ENCODE peak calls at places on chromosomes 13 and 19, in nine cellular contexts. N, D, G, Q, S, B, T, R and H are unnamed samples.

GRCh38 chr13:105565328-105565727 is 970.1 kb downstream of the EFNB2 start:
- DNase-seq in N (no peak), D (peak; percentile 4), G (no peak), Q (no peak), S (no peak), B (no peak), T (no peak), R (no peak), H (no peak)

GRCh38 chr13:38538412-38538811 is 148.5 kb upstream of the FREM2 start:
- DNase-seq in N (no peak), D (no peak), G (no peak), Q (no peak), S (no peak), B (no peak), T (no peak), R (no peak), H (no peak)

GRCh38 chr13:42746846-42747245 is 34.5 kb upstream of the FAM216B start:
- DNase-seq in N (no peak), D (peak; percentile 12), G (peak; percentile 33), Q (no peak), S (no peak), B (no peak), T (no peak), R (no peak), H (peak; percentile 0)

GRCh38 chr19:41934849-41935374 is 6.7 kb upstream of the ERFL start:
- DNase-seq in N (peak; percentile 53), D (no peak), G (no peak), Q (peak; percentile 93), S (peak; percentile 58), B (peak; percentile 53), T (peak; percentile 94), R (peak; percentile 72), H (peak; percentile 80)

GRCh38 chr13:95301135-95301946 is at the start of gene ABCC4:
- DNase-seq in N (peak; percentile 66), D (peak; percentile 72), G (peak; percentile 29), Q (peak; percentile 55), S (peak; percentile 73), B (peak; percentile 70), T (peak; percentile 74), R (peak; percentile 17), H (peak; percentile 66)

GRCh38 chr13:96816874-96817273 is 177.4 kb downstream of the OXGR1 start:
- DNase-seq in N (no peak), D (no peak), G (no peak), Q (no peak), S (no peak), B (no peak), T (no peak), R (no peak), H (no peak)

GRCh38 chr13:100108913-100109507 is 20.1 kb downstream of the PCCA start:
- DNase-seq in N (peak; percentile 17), D (no peak), G (peak; percentile 43), Q (no peak), S (peak; percentile 37), B (no peak), T (no peak), R (no peak), H (no peak)

GRCh38 chr19:38019427-38019724 is 112.4 kb downstream of the SIPA1L3 start:
- DNase-seq in N (no peak), D (no peak), G (no peak), Q (no peak), S (no peak), B (no peak), T (no peak), R (no peak), H (no peak)

GRCh38 chr13:112923962-112924361 is 45.1 kb upstream of the MCF2L start:
- DNase-seq in N (no peak), D (no peak), G (no peak), Q (no peak), S (no peak), B (no peak), T (no peak), R (no peak), H (no peak)

DNA sequence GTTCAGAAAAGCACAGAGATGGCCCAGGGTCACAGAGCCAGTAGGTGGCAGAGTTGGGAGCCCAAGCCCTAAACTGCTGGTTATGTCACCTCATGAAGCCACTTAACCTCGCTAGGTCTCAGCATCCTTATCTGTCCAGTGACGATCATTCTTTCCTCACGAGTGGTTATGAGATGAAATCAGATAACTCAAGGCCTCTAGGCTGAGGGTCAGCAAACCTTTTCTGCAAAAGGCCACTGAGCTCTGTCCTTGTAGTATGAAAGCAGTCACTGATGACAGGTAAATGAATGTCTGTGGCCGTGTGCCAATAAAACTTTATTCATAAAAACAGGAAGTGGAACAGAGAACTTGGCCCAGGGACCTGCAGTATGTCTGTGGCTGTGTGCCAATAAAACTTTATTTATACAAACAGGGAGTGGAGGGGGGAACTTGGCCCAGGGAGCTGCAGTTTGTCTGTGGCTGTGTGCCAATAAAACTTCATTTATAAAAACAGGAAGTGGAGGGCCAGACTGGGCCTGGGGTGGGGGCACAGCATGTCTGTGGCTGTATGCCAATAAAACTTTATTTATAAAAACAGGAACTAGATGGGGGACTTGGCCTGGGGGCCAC is 71.2 kb downstream of the GNG7 start:
- DNase-seq in N (peak; percentile 27), D (peak; percentile 15), G (no peak), Q (no peak), S (peak; percentile 39), B (no peak), T (no peak), R (no peak), H (no peak)
- TF ChIP-seq CTCF in N (no peak), D (no peak), G (no peak), Q (no peak), S (no peak), B (no peak), T (no peak), R (no peak), H (no peak)

GRCh38 chr19:18518639-18519038 is 3.2 kb downstream of the ELL start:
- DNase-seq in N (no peak), D (no peak), G (no peak), Q (no peak), S (no peak), B (no peak), T (no peak), R (no peak), H (no peak)
- TF ChIP-seq CTCF in N (no peak), D (no peak), G (no peak), Q (no peak), S (no peak), B (no peak), T (no peak), R (no peak), H (no peak)

GRCh38 chr13:52924241-52925148 is 76.1 kb upstream of the PCDH8 start:
- DNase-seq in N (no peak), D (no peak), G (no peak), Q (no peak), S (no peak), B (no peak), T (no peak), R (no peak), H (no peak)
- TF ChIP-seq CTCF in N (no peak), D (no peak), G (no peak), Q (no peak), S (no peak), B (no peak), T (no peak), R (no peak), H (no peak)

GRCh38 chr13:33445024-33445423 is 159.5 kb upstream of the STARD13 start:
- DNase-seq in N (no peak), D (no peak), G (no peak), Q (no peak), S (no peak), B (no peak), T (no peak), R (no peak), H (no peak)

GRCh38 chr13:33435207-33435606 is 149.7 kb upstream of the STARD13 start:
- DNase-seq in N (no peak), D (no peak), G (no peak), Q (no peak), S (no peak), B (no peak), T (no peak), R (no peak), H (no peak)

GRCh38 chr13:33446821-33447481 is 161.4 kb upstream of the STARD13 start:
- DNase-seq in N (no peak), D (no peak), G (peak; percentile 53), Q (no peak), S (no peak), B (no peak), T (no peak), R (no peak), H (no peak)

GRCh38 chr13:33445476-33445875 is 159.9 kb upstream of the STARD13 start:
- DNase-seq in N (no peak), D (no peak), G (no peak), Q (no peak), S (no peak), B (no peak), T (no peak), R (no peak), H (no peak)

GRCh38 chr13:33441015-33441414 is 155.5 kb upstream of the STARD13 start:
- DNase-seq in N (peak; percentile 39), D (peak; percentile 43), G (peak; percentile 46), Q (no peak), S (peak; percentile 38), B (no peak), T (no peak), R (peak; percentile 16), H (peak; percentile 58)
- TF ChIP-seq CTCF in N (peak; percentile 11), D (peak; percentile 22), G (peak; percentile 19), Q (peak; percentile 50), S (peak; percentile 22), B (peak; percentile 10), T (no peak), R (no peak), H (peak; percentile 38)

DNA sequence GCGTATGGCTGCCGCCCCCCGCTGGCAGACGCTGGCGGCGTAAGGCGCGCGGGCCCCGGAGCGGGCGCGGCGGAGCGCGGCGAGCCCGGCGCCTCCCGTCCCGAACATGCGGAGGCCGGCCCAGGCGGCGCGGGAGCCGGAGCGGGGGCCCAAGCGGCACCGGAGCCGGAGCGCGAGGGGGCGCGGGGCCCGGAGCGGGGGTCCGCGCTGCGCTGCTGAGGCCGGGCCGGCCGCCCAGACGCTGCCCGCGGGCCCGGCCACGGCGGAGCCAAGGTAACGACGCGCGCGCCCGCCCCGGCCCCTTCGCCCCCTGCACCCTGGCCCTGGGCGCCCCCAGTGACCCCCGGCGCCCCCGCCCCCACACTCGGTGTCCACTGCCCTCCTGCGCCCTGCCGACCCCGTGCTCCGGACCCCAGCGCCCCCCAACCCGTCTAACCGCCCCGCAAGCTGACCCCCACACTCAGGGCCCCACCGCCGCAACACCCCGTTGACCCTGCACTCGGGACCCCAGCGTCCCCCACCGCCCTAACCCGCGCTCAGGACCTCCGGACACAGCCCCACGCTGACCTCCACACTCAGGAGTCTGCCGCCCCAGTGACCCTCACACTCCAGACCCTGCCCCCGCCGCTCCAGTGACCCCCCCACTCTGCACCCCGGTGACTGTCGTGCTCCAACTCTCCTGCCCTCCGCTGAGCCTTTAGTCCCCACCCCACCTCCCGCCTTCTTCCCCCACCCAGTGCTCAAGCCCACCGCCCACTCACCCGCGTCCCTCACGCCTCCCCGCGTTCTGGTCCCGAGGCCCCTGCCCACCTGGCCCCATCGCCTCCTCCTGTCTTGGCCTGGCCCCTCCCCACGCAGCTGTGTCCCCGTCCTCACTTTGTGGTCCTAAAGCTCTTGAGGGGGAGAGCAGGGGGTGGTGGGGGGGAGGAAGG is at the start of gene CSNK1G2:
- DNase-seq in N (no peak), D (no peak), G (no peak), Q (no peak), S (no peak), B (peak; percentile 51), T (no peak), R (no peak), H (no peak)
- TF ChIP-seq CTCF in N (no peak), D (no peak), G (no peak), Q (no peak), S (no peak), B (no peak), T (no peak), R (peak; percentile 9), H (no peak)

GRCh38 chr19:40797166-40797962 is 1.6 kb upstream of the EGLN2 start:
- DNase-seq in N (no peak), D (no peak), G (no peak), Q (no peak), S (no peak), B (no peak), T (no peak), R (no peak), H (no peak)
- TF ChIP-seq CTCF in N (no peak), D (no peak), G (no peak), Q (no peak), S (no peak), B (no peak), T (no peak), R (no peak), H (no peak)